ENCODE peak calls at places on chromosomes 2 and 18, in five cellular contexts. E is SK-N-SH, U is K562, Q is HepG2, N is GM12878. X is an unnamed sample.

GRCh38 chr2:127859712-127860085 is 1.7 kb upstream of the POLR2D start:
- DNase-seq in E (no peak), Q (peak; percentile 54), U (peak; percentile 91), N (no peak), X (peak; percentile 46)

GRCh38 chr2:223238301-223238700 is 186.3 kb downstream of the KCNE4 start:
- DNase-seq in U (no peak), Q (no peak), N (no peak), E (no peak), X (no peak)

GRCh38 chr2:240356700-240357640 is 78.5 kb upstream of the GPC1 start:
- DNase-seq in Q (no peak), N (no peak), E (peak; percentile 22), U (no peak), X (no peak)

GRCh38 chr18:9506046-9506792 is 30.9 kb downstream of the RALBP1 start:
- DNase-seq in Q (no peak), N (no peak), E (no peak), U (peak; percentile 62), X (no peak)

GRCh38 chr2:229980440-229981184 is 58.3 kb downstream of the FBXO36 start:
- DNase-seq in Q (no peak), E (peak; percentile 55), N (peak; percentile 17), U (peak; percentile 64), X (no peak)

GRCh38 chr18:74040459-74041332 is 106.9 kb downstream of the FBXO15 start:
- DNase-seq in Q (peak; percentile 28), U (peak; percentile 64), N (no peak), E (peak; percentile 50), X (peak; percentile 62)

GRCh38 chr2:39379643-39380524 is 57.2 kb downstream of the MAP4K3 start:
- DNase-seq in Q (peak; percentile 59), E (peak; percentile 60), U (peak; percentile 66), N (peak; percentile 31), X (peak; percentile 27)

GRCh38 chr2:18752667-18753422 is 163.5 kb upstream of the NT5C1B start:
- DNase-seq in E (no peak), N (no peak), Q (no peak), U (no peak), X (no peak)

GRCh38 chr2:216765810-216766259 is 70.5 kb upstream of the IGFBP5 start:
- DNase-seq in N (no peak), Q (peak; percentile 34), U (peak; percentile 45), E (peak; percentile 50), X (no peak)

GRCh38 chr18:26549103-26549485 is 741 bp upstream of the KCTD1 start:
- DNase-seq in U (no peak), Q (no peak), E (peak; percentile 69), N (no peak), X (peak; percentile 56)

GRCh38 chr2:149180226-149180875 is 141.9 kb downstream of the LYPD6B start:
- DNase-seq in N (no peak), Q (no peak), E (no peak), U (no peak), X (no peak)

GRCh38 chr2:236119003-236119402 is 49.2 kb downstream of the GBX2 start:
- DNase-seq in E (no peak), U (no peak), Q (no peak), N (no peak), X (no peak)

GRCh38 chr2:9552491-9553178 is 3.0 kb downstream of the ADAM17 start:
- DNase-seq in E (no peak), Q (no peak), U (peak; percentile 41), N (no peak), X (no peak)

GRCh38 chr2:11024010-11024615 is 112.4 kb downstream of the KCNF1 start:
- DNase-seq in N (no peak), E (no peak), U (peak; percentile 8), Q (peak; percentile 14), X (no peak)

GRCh38 chr2:223088866-223089265 is 36.9 kb downstream of the KCNE4 start:
- DNase-seq in Q (no peak), E (no peak), N (no peak), U (no peak), X (no peak)

GRCh38 chr2:70202236-70202806 is 11.5 kb upstream of the C2orf42 start:
- DNase-seq in E (no peak), U (no peak), Q (no peak), N (no peak), X (no peak)

GRCh38 chr2:162153608-162154224 is 1.7 kb upstream of the GCG start:
- DNase-seq in Q (peak; percentile 56), N (no peak), E (peak; percentile 44), U (peak; percentile 44), X (peak; percentile 53)

GRCh38 chr2:41965886-41966285 is 81.9 kb upstream of the PKDCC start:
- DNase-seq in N (no peak), U (no peak), E (no peak), Q (no peak), X (no peak)

GRCh38 chr2:61662990-61663389 is 124.8 kb upstream of the XPO1 start:
- DNase-seq in N (no peak), U (no peak), Q (no peak), E (no peak), X (no peak)

GRCh38 chr2:67294218-67294617 is 102.9 kb upstream of the ETAA1 start:
- DNase-seq in Q (no peak), U (no peak), N (no peak), E (no peak), X (no peak)
- TF ChIP-seq FOXM1 in Q (no peak), U (no peak), N (no peak), E (no peak), X (no peak)

GRCh38 chr2:26001743-26002341 is 19.5 kb upstream of the KIF3C start:
- DNase-seq in N (no peak), E (no peak), U (no peak), Q (no peak), X (no peak)
- TF ChIP-seq FOXM1 in N (no peak), E (no peak), U (no peak), Q (no peak), X (no peak)

DNA sequence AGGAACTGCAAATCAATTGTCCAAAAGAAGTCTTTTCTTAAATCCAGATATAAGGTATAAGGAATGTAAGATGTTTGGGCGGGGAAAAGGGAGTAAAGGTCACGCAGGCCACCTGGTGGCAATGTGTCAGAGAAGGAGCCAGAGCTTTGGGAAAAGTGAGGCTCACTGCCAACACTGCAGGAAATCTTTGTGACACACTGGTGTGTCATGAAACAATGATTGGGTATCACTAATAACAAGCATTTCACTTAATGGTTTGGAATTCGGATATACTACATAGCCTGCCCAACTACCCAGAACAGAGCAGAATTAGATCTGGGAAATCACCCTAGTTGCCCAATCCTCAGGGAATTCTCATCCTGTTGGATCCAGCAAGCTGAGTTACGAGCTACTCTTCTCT is 61.0 kb downstream of the RBMS1 start:
- DNase-seq in Q (no peak), E (no peak), U (no peak), N (no peak), X (no peak)
- TF ChIP-seq FOXM1 in Q (no peak), E (no peak), U (no peak), N (no peak), X (no peak)

GRCh38 chr2:213162515-213163118 is 11.2 kb upstream of the IKZF2 start:
- DNase-seq in N (no peak), U (no peak), Q (no peak), E (no peak), X (no peak)
- TF ChIP-seq FOXM1 in N (no peak), U (no peak), Q (no peak), E (no peak), X (no peak)

DNA sequence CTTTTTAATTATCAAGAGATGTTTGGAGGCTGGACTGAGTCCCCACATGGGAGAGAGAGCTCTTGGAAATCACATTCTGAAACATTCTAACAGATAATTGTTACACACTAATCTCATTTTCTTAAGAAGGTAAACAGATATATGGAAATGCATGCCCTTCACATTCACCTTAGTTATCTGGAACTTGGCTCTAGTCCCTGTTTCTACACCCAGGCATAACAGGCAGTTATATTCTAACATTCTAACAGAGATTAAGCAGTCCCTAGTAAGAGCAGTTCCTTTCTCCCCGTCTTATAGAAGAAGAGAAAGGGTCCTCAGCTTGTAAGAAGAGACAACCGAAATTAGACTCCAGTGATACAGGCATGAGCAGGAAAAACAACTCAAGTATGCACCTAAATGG is 385.4 kb downstream of the SOX11 start:
- DNase-seq in U (no peak), Q (no peak), N (no peak), E (no peak), X (no peak)
- TF ChIP-seq FOXM1 in U (no peak), Q (no peak), N (no peak), E (no peak), X (no peak)

DNA sequence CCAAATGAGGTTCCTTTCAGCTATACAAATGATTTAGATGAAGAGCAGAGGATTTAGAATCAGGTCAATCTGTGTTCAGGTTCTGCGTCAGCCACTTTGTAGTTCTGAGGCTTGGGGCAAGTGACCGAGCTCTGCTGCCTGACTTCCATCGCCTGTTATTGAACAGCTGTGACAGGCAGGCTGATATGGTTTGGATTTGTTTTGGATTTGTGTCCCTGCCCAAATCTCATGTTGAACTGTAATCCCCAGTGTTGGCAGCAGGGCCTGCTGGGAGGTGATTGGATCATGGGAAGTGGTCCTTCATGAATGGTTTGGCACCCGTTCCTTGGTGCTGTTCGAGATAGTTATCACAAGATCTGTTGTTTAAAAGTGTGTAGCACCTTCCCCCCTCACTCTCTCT is 18.6 kb downstream of the TYMS start:
- DNase-seq in N (no peak), E (no peak), Q (no peak), U (no peak), X (no peak)
- TF ChIP-seq FOXM1 in N (no peak), E (no peak), Q (no peak), U (no peak), X (no peak)

GRCh38 chr2:177857538-177857937 is 215.0 kb downstream of the PDE11A start:
- DNase-seq in U (no peak), E (no peak), Q (no peak), N (no peak), X (no peak)

GRCh38 chr2:177852389-177852788 is 220.2 kb downstream of the PDE11A start:
- DNase-seq in E (no peak), N (no peak), Q (no peak), U (no peak), X (peak; percentile 23)
- TF ChIP-seq FOXM1 in E (no peak), N (no peak), Q (no peak), U (no peak), X (no peak)

X was measured in HEK293T.